ENCODE peak calls at places on chromosomes 2 and 18, in ten cellular contexts. W is ovary, J is foreskin fibroblast, Q is cardiac fibroblast, B is stomach, R is SJSA1, T is Karpas-422, A is neural progenitor cell, O is astrocyte, K is upper lobe of right lung. G is an unnamed sample.
A peak's percentile ranks its signal among the peaks of the same experiment; 100 is the strongest.

GRCh38 chr2:56299166-56299806 is 115.5 kb downstream of the CCDC85A start:
- DNase-seq in W (no peak), J (peak; percentile 8), Q (peak; percentile 6), B (no peak), R (no peak), T (no peak), A (peak; percentile 5), O (peak; percentile 58), K (no peak), G (no peak)

GRCh38 chr2:41947701-41948396 is 100.0 kb upstream of the PKDCC start:
- DNase-seq in W (peak; percentile 84), J (no peak), Q (peak; percentile 69), B (no peak), R (no peak), T (no peak), A (peak; percentile 77), O (no peak), K (no peak), G (no peak)

GRCh38 chr2:109396338-109397180 is 217.2 kb downstream of the SEPTIN10 start:
- DNase-seq in W (no peak), J (no peak), Q (peak; percentile 19), B (no peak), R (no peak), T (no peak), A (no peak), O (no peak), K (no peak), G (no peak)

GRCh38 chr2:207836526-207837133 is 66.9 kb upstream of the FZD5 start:
- DNase-seq in W (no peak), J (no peak), Q (peak; percentile 56), B (peak; percentile 46), R (peak; percentile 15), T (no peak), A (peak; percentile 49), O (no peak), K (no peak), G (no peak)

GRCh38 chr2:164960159-164960558 is 4.8 kb upstream of the SLC38A11 start:
- DNase-seq in W (no peak), J (peak; percentile 7), Q (no peak), B (no peak), R (no peak), T (no peak), A (no peak), O (no peak), K (no peak), G (no peak)

GRCh38 chr18:54269924-54270844 is 867 bp downstream of the POLI start:
- DNase-seq in W (no peak), J (peak; percentile 54), Q (peak; percentile 64), B (peak; percentile 42), R (peak; percentile 61), T (no peak), A (peak; percentile 37), O (peak; percentile 29), K (no peak), G (peak; percentile 43)

GRCh38 chr2:68371581-68371980 is 6.5 kb downstream of the PLEK start:
- DNase-seq in W (no peak), J (no peak), Q (no peak), B (no peak), R (no peak), T (no peak), A (no peak), O (no peak), K (no peak), G (no peak)

GRCh38 chr18:9855686-9856085 is 30.1 kb upstream of the TXNDC2 start:
- DNase-seq in W (no peak), J (no peak), Q (no peak), B (no peak), R (no peak), T (no peak), A (no peak), O (peak; percentile 69), K (no peak), G (no peak)

GRCh38 chr2:27191107-27191829 is 20.6 kb upstream of the ATRAID start:
- DNase-seq in W (no peak), J (peak; percentile 83), Q (peak; percentile 88), B (peak; percentile 53), R (peak; percentile 70), T (peak; percentile 94), A (peak; percentile 71), O (no peak), K (no peak), G (peak; percentile 43)

GRCh38 chr18:21117385-21118135 is 5.9 kb upstream of the ROCK1 start:
- DNase-seq in W (no peak), J (peak; percentile 93), Q (peak; percentile 83), B (no peak), R (no peak), T (no peak), A (no peak), O (peak; percentile 92), K (no peak), G (no peak)
- H3K4me3 ChIP-seq in W (no peak overlapping the region), J (peak overlapping the region; percentile 6), Q (no peak overlapping the region), B (no peak overlapping the region), R (no peak overlapping the region), T (no peak overlapping the region), A (no peak overlapping the region), O (no peak overlapping the region), K (no peak overlapping the region), G (no peak overlapping the region)

DNA sequence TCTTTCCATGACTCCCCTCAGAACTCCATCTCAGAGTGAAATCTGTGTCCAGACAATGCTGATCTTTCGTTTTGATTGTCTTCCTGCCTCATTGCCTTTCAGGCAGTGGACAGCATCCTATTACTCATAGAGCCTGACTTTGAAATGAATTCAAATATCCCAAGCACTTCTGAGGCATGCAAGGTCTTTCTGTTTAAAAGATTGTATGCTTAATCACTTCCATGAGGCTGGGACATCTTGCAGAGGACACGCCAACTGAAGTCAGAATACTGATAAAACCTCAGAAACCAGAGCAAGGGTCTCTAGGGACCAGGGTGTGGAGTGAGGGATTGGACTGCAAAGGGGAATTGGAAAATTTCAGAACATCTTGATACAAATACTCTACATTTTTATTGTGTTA is 836.5 kb upstream of the ID2 start:
- DNase-seq in W (no peak), J (peak; percentile 85), Q (peak; percentile 65), B (no peak), R (peak; percentile 64), T (no peak), A (no peak), O (peak; percentile 83), K (no peak), G (no peak)
- H3K4me3 ChIP-seq in W (no peak overlapping the region), J (no peak overlapping the region), Q (no peak overlapping the region), B (no peak overlapping the region), R (no peak overlapping the region), T (no peak overlapping the region), A (no peak overlapping the region), O (no peak overlapping the region), K (no peak overlapping the region), G (no peak overlapping the region)

DNA sequence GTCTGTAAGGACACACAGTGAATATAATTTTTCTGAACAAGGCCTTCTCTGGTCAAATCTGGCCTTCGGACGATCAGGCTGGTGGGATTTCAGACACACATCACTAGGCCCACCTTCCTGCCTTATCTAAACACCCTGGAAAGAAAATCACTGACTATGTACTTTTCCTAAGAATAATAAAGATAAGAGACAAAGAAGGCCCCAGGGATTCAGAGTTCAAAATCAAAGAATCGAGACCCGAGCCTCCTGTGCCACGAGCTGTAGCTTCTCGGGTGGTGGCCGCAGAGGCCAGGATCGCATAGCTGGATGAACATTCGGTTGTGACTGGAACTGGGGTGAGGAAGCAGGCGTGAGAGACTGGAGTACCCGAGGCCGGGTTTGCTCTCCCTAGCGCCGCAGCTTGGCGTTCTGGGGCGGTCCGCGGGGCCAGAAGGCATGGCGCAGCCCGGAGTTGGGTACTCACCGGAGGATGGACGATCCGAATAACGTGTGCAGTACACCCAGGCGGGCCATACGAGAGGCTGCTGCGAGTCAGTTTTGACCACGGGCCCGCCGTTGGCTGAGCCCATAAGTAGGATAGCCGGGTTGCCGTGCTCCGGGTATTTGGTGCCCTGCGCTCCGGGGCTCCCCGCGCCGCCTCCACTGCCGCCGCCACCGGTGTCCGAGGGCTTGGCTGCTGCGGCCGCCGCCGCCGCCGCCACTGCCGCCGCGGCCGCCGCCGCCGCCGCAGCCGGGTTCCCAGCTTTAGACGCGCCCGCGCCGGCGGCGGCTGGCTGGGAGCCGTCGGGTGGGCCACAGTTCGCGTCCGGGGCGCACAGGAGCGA is 1.4 kb downstream of the EN1 start:
- DNase-seq in W (no peak), J (peak; percentile 28), Q (no peak), B (no peak), R (no peak), T (no peak), A (peak; percentile 54), O (no peak), K (no peak), G (no peak)
- H3K4me3 ChIP-seq in W (no peak overlapping the region), J (peak overlapping the region; percentile 33), Q (peak overlapping the region; percentile 31), B (peak overlapping the region; percentile 31), R (peak overlapping the region; percentile 80), T (no peak overlapping the region), A (no peak overlapping the region), O (peak overlapping the region; percentile 65), K (no peak overlapping the region), G (peak overlapping the region; percentile 34)

GRCh38 chr18:47975105-47975504 is 44.6 kb upstream of the SMAD2 start:
- DNase-seq in W (no peak), J (no peak), Q (no peak), B (no peak), R (no peak), T (no peak), A (peak; percentile 27), O (no peak), K (no peak), G (no peak)
- H3K4me3 ChIP-seq in W (no peak overlapping the region), J (no peak overlapping the region), Q (no peak overlapping the region), B (no peak overlapping the region), R (no peak overlapping the region), T (no peak overlapping the region), A (no peak overlapping the region), O (no peak overlapping the region), K (no peak overlapping the region), G (no peak overlapping the region)

GRCh38 chr2:219206442-219207253 is at the start of gene ZFAND2B:
- DNase-seq in W (peak; percentile 97), J (peak; percentile 99), Q (peak; percentile 95), B (peak; percentile 97), R (peak; percentile 94), T (peak; percentile 98), A (peak; percentile 99), O (peak; percentile 72), K (peak; percentile 98), G (peak; percentile 93)

GRCh38 chr2:219209818-219210571 is 3.4 kb downstream of the ZFAND2B start:
- DNase-seq in W (no peak), J (no peak), Q (no peak), B (no peak), R (peak; percentile 25), T (peak; percentile 34), A (no peak), O (no peak), K (no peak), G (no peak)

GRCh38 chr2:219209236-219209635 is 2.7 kb downstream of the ZFAND2B start:
- DNase-seq in W (no peak), J (no peak), Q (no peak), B (no peak), R (peak; percentile 33), T (peak; percentile 5), A (no peak), O (no peak), K (no peak), G (no peak)

GRCh38 chr2:219207254-219207883 is 787 bp downstream of the ZFAND2B start:
- DNase-seq in W (peak; percentile 42), J (no peak), Q (no peak), B (no peak), R (peak; percentile 38), T (peak; percentile 41), A (no peak), O (no peak), K (no peak), G (no peak)

GRCh38 chr2:219207884-219208740 is 1.5 kb downstream of the ZFAND2B start:
- DNase-seq in W (peak; percentile 57), J (peak; percentile 56), Q (peak; percentile 73), B (no peak), R (peak; percentile 31), T (peak; percentile 37), A (no peak), O (peak; percentile 4), K (no peak), G (no peak)
- H3K4me3 ChIP-seq in W (no peak overlapping the region), J (peak overlapping the region; percentile 62), Q (no peak overlapping the region), B (no peak overlapping the region), R (no peak overlapping the region), T (peak overlapping the region; percentile 76), A (peak overlapping the region; percentile 66), O (no peak overlapping the region), K (peak overlapping the region; percentile 73), G (no peak overlapping the region)